ENCODE peak calls at places on chromosomes 4 and X, in nine cellular contexts. H is B cell, E is NCI-H2029 treated with DMSO at 0.1 percent for 48 hours, U is Kasumi-1, A is upper lobe of left lung, N is SIG-M5, W is ureter, Q is choroid plexus epithelial cell, B is amniotic stem cell. P is an unnamed sample.

GRCh38 chrX:22424919-22425318 is 152.2 kb downstream of the CBLL2 start:
- DNase-seq in H (no peak), E (no peak), U (no peak), A (no peak), N (no peak), W (no peak), Q (no peak), B (no peak), P (no peak)

GRCh38 chrX:24466025-24466424 is 939 bp downstream of the PDK3 start:
- DNase-seq in H (no peak), E (no peak), U (no peak), A (no peak), N (no peak), W (no peak), Q (no peak), B (no peak), P (no peak)

GRCh38 chr4:124713213-124713592 is 671 bp upstream of the ANKRD50 start:
- DNase-seq in H (peak), E (peak), U (peak), A (peak), N (no peak), W (peak), Q (peak), B (no peak), P (peak)

GRCh38 chr4:6420972-6421371 is 51.4 kb downstream of the PPP2R2C start:
- DNase-seq in H (no peak), E (no peak), U (no peak), A (no peak), N (no peak), W (no peak), Q (no peak), B (no peak), P (no peak)

GRCh38 chr4:46878641-46879040 is 30.4 kb downstream of the COX7B2 start:
- DNase-seq in H (no peak), E (no peak), U (no peak), A (no peak), N (no peak), W (no peak), Q (no peak), B (no peak), P (no peak)

GRCh38 chr4:1154523-1155182 is 17.7 kb downstream of the SPON2 start:
- DNase-seq in H (no peak), E (peak), U (no peak), A (no peak), N (no peak), W (no peak), Q (no peak), B (no peak), P (no peak)

GRCh38 chr4:99090511-99090910 is 1.9 kb upstream of the ADH5 start:
- DNase-seq in H (no peak), E (no peak), U (no peak), A (no peak), N (no peak), W (no peak), Q (peak), B (no peak), P (no peak)

GRCh38 chr4:133483600-133484246 is 334.6 kb downstream of the PCDH10 start:
- DNase-seq in H (no peak), E (no peak), U (peak), A (no peak), N (no peak), W (no peak), Q (peak), B (no peak), P (peak)

GRCh38 chrX:68358679-68359078 is 74.6 kb downstream of the OPHN1 start:
- DNase-seq in H (no peak), E (no peak), U (no peak), A (no peak), N (no peak), W (no peak), Q (peak), B (no peak), P (no peak)

GRCh38 chrX:20284444-20284843 is 17.7 kb upstream of the RPS6KA3 start:
- DNase-seq in H (no peak), E (no peak), U (no peak), A (no peak), N (no peak), W (no peak), Q (no peak), B (no peak), P (no peak)

GRCh38 chrX:119486745-119487144 is 18.5 kb downstream of the SLC25A5 start:
- DNase-seq in H (no peak), E (no peak), U (no peak), A (no peak), N (no peak), W (no peak), Q (no peak), B (no peak), P (no peak)

GRCh38 chr4:19119904-19120303 is 1098.3 kb upstream of the LCORL start:
- DNase-seq in H (no peak), E (no peak), U (no peak), A (no peak), N (no peak), W (no peak), Q (no peak), B (no peak), P (no peak)

GRCh38 chr4:111174331-111174730 is 551.5 kb upstream of the PITX2 start:
- DNase-seq in H (no peak), E (no peak), U (no peak), A (no peak), N (no peak), W (no peak), Q (no peak), B (no peak), P (no peak)

GRCh38 chr4:24989327-24989726 is 41.4 kb downstream of the LGI2 start:
- DNase-seq in H (no peak), E (no peak), U (no peak), A (no peak), N (no peak), W (no peak), Q (no peak), B (no peak), P (no peak)

GRCh38 chrX:3532571-3532970 is 180.9 kb downstream of the PRKX start:
- DNase-seq in H (no peak), E (no peak), U (no peak), A (no peak), N (no peak), W (no peak), Q (no peak), B (no peak), P (no peak)

GRCh38 chrX:46572295-46572936 is 1.1 kb upstream of the CHST7 start:
- DNase-seq in H (peak), E (no peak), U (peak), A (no peak), N (no peak), W (no peak), Q (no peak), B (no peak), P (no peak)

GRCh38 chr4:158333820-158334219 is 123.5 kb downstream of the TMEM144 start:
- DNase-seq in H (no peak), E (no peak), U (no peak), A (no peak), N (no peak), W (no peak), Q (no peak), B (no peak), P (no peak)

GRCh38 chr4:8917868-8918783 is 46.5 kb upstream of the HMX1 start:
- DNase-seq in H (peak), E (peak), U (peak), A (peak), N (no peak), W (peak), Q (peak), B (no peak), P (peak)

GRCh38 chr4:77994194-77994721 is 62.9 kb upstream of the FRAS1 start:
- DNase-seq in H (peak), E (no peak), U (no peak), A (no peak), N (no peak), W (no peak), Q (peak), B (no peak), P (peak)

GRCh38 chrX:21638311-21638710 is 19.8 kb downstream of the KLHL34 start:
- DNase-seq in H (no peak), E (no peak), U (no peak), A (no peak), N (no peak), W (no peak), Q (peak), B (no peak), P (no peak)

GRCh38 chrX:6095469-6095868 is 133.2 kb downstream of the NLGN4X start:
- DNase-seq in H (no peak), E (no peak), U (no peak), A (no peak), N (no peak), W (no peak), Q (no peak), B (no peak), P (no peak)

GRCh38 chr4:151169223-151169622 is 69.8 kb downstream of the RPS3A start:
- DNase-seq in H (no peak), E (no peak), U (no peak), A (peak), N (no peak), W (peak), Q (peak), B (peak), P (peak)

GRCh38 chr4:2083826-2084160 is 24.7 kb downstream of the NAT8L start:
- DNase-seq in H (no peak), E (no peak), U (no peak), A (peak), N (no peak), W (peak), Q (no peak), B (no peak), P (no peak)

GRCh38 chr4:173486714-173487392 is 43.2 kb downstream of the HAND2 start:
- DNase-seq in H (no peak), E (no peak), U (no peak), A (no peak), N (no peak), W (no peak), Q (no peak), B (no peak), P (no peak)

GRCh38 chr4:97479388-97479787 is 663.9 kb downstream of the STPG2 start:
- DNase-seq in H (no peak), E (no peak), U (no peak), A (no peak), N (no peak), W (no peak), Q (no peak), B (no peak), P (no peak)

GRCh38 chr4:168440442-168441264 is 39.6 kb downstream of the DDX60L start:
- DNase-seq in H (no peak), E (no peak), U (no peak), A (no peak), N (no peak), W (no peak), Q (peak), B (no peak), P (no peak)

GRCh38 chrX:17654116-17654515 is 83.2 kb upstream of the SCML1 start:
- DNase-seq in H (no peak), E (no peak), U (no peak), A (no peak), N (no peak), W (no peak), Q (no peak), B (no peak), P (no peak)

GRCh38 chr4:40916218-40916555 is 166.4 kb downstream of the NSUN7 start:
- DNase-seq in H (no peak), E (no peak), U (no peak), A (no peak), N (no peak), W (no peak), Q (peak), B (peak), P (no peak)

GRCh38 chr4:152785639-152786517 is 6.1 kb downstream of the ARFIP1 start:
- DNase-seq in H (peak), E (no peak), U (no peak), A (no peak), N (no peak), W (no peak), Q (no peak), B (no peak), P (no peak)

GRCh38 chr4:34709564-34709963 is 1534.8 kb downstream of the ARAP2 start:
- DNase-seq in H (no peak), E (no peak), U (no peak), A (no peak), N (no peak), W (no peak), Q (no peak), B (no peak), P (no peak)

GRCh38 chr4:177492022-177492421 is 49.8 kb upstream of the AGA start:
- DNase-seq in H (no peak), E (no peak), U (no peak), A (no peak), N (no peak), W (no peak), Q (no peak), B (no peak), P (no peak)

P was measured in pons.